ENCODE peak calls at places on chromosomes 4 and X, in four cellular contexts. One of them, this sample, is unnamed.

GRCh38 chr4:100555791-100556190 is 38.0 kb upstream of the EMCN start:
- DNase-seq in GM12878: no peak
- DNase-seq in HepG2: no peak
- DNase-seq in K562: no peak
- DNase-seq in this sample: no peak

GRCh38 chr4:68360570-68360969 is 10.7 kb upstream of the YTHDC1 start:
- DNase-seq in GM12878: no peak
- DNase-seq in K562: no peak
- DNase-seq in HepG2: no peak
- DNase-seq in this sample: no peak

GRCh38 chrX:40156472-40157227 is 58.9 kb upstream of the BCOR start:
- DNase-seq in K562: no peak
- DNase-seq in GM12878: no peak
- DNase-seq in HepG2: no peak
- DNase-seq in this sample: peak; percentile 49

GRCh38 chr4:71296945-71297344 is 41.9 kb upstream of the SLC4A4 start:
- DNase-seq in GM12878: no peak
- DNase-seq in HepG2: no peak
- DNase-seq in K562: no peak
- DNase-seq in this sample: no peak

GRCh38 chr4:112562254-112562653 is 46.3 kb upstream of the NEUROG2 start:
- DNase-seq in GM12878: no peak
- DNase-seq in K562: no peak
- DNase-seq in HepG2: no peak
- DNase-seq in this sample: no peak

GRCh38 chr4:90958256-90958895 is 831.2 kb downstream of the CCSER1 start:
- DNase-seq in K562: no peak
- DNase-seq in HepG2: no peak
- DNase-seq in GM12878: no peak
- DNase-seq in this sample: no peak

GRCh38 chr4:1856920-1857699 is 1.2 kb upstream of the LETM1 start:
- DNase-seq in GM12878: no peak
- DNase-seq in HepG2: no peak
- DNase-seq in K562: peak; percentile 43
- DNase-seq in this sample: peak; percentile 42

GRCh38 chr4:184237612-184238011 is 19.9 kb upstream of the ENPP6 start:
- DNase-seq in K562: no peak
- DNase-seq in HepG2: no peak
- DNase-seq in GM12878: no peak
- DNase-seq in this sample: no peak

GRCh38 chr4:164304861-164305260 is 449.1 kb upstream of the SMIM31 start:
- DNase-seq in HepG2: no peak
- DNase-seq in GM12878: no peak
- DNase-seq in K562: no peak
- DNase-seq in this sample: no peak

GRCh38 chrX:133868250-133868649 is 117.1 kb downstream of the GPC3 start:
- DNase-seq in GM12878: no peak
- DNase-seq in HepG2: no peak
- DNase-seq in K562: no peak
- DNase-seq in this sample: no peak

GRCh38 chrX:153336128-153336894 is 2.4 kb downstream of the ZNF275 start:
- DNase-seq in HepG2: no peak
- DNase-seq in GM12878: no peak
- DNase-seq in K562: no peak
- DNase-seq in this sample: no peak

GRCh38 chrX:63713510-63713909 is 71.5 kb downstream of the ARHGEF9 start:
- DNase-seq in GM12878: no peak
- DNase-seq in HepG2: no peak
- DNase-seq in K562: no peak
- DNase-seq in this sample: peak; percentile 9

GRCh38 chr4:159390648-159391047 is 287.8 kb downstream of the RAPGEF2 start:
- DNase-seq in K562: no peak
- DNase-seq in HepG2: peak; percentile 48
- DNase-seq in GM12878: no peak
- DNase-seq in this sample: no peak

GRCh38 chr4:14912426-14912825 is 89.9 kb upstream of the CPEB2 start:
- DNase-seq in HepG2: no peak
- DNase-seq in GM12878: no peak
- DNase-seq in K562: no peak
- DNase-seq in this sample: no peak

GRCh38 chr4:14910411-14910810 is 91.9 kb upstream of the CPEB2 start:
- DNase-seq in K562: no peak
- DNase-seq in GM12878: no peak
- DNase-seq in HepG2: no peak
- DNase-seq in this sample: no peak

GRCh38 chr4:14906805-14907204 is 95.5 kb upstream of the CPEB2 start:
- DNase-seq in K562: no peak
- DNase-seq in HepG2: no peak
- DNase-seq in GM12878: no peak
- DNase-seq in this sample: no peak

GRCh38 chr4:14908635-14909034 is 93.6 kb upstream of the CPEB2 start:
- DNase-seq in GM12878: no peak
- DNase-seq in K562: no peak
- DNase-seq in HepG2: no peak
- DNase-seq in this sample: no peak
- TF ChIP-seq CBFB in GM12878: no peak
- TF ChIP-seq CBFB in K562: no peak
- TF ChIP-seq CBFB in HepG2: no peak
- TF ChIP-seq CBFB in this sample: no peak

GRCh38 chrX:124717537-124717936 is 371.2 kb downstream of the SH2D1A start:
- DNase-seq in K562: no peak
- DNase-seq in GM12878: no peak
- DNase-seq in HepG2: no peak
- DNase-seq in this sample: no peak

GRCh38 chrX:124720532-124720931 is 374.2 kb downstream of the SH2D1A start:
- DNase-seq in HepG2: no peak
- DNase-seq in GM12878: no peak
- DNase-seq in K562: no peak
- DNase-seq in this sample: no peak

DNA sequence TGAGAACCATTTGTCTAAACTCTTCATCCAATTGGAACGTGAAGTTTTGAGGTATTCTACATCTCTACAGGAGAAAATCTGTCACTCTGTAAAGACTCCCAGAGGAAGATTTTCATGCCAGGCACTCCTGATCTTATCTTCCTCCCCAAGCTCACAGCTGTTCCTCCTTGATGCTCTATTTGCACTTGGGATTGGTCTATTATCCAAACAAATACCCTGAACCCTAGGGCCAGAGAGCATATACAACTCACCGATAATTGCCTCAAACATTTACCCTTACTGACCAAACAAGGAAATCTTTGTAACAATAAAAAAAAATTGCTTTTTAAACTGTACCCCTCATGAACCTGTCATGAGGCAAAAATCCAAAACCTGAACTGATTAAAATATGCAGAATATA is 372.7 kb downstream of the SH2D1A start:
- DNase-seq in HepG2: peak; percentile 31
- DNase-seq in GM12878: no peak
- DNase-seq in K562: no peak
- DNase-seq in this sample: no peak
- TF ChIP-seq MAX in HepG2: no peak
- TF ChIP-seq MAX in GM12878: no peak
- TF ChIP-seq MAX in K562: no peak
- TF ChIP-seq MAX in this sample: no peak

GRCh38 chr4:101953949-101954348 is 163.4 kb downstream of the BANK1 start:
- DNase-seq in HepG2: peak; percentile 16
- DNase-seq in GM12878: no peak
- DNase-seq in K562: no peak
- DNase-seq in this sample: peak; percentile 11

GRCh38 chr4:101956068-101956805 is 165.7 kb downstream of the BANK1 start:
- DNase-seq in K562: no peak
- DNase-seq in GM12878: no peak
- DNase-seq in HepG2: no peak
- DNase-seq in this sample: no peak

GRCh38 chr4:101954351-101954750 is 163.8 kb downstream of the BANK1 start:
- DNase-seq in GM12878: no peak
- DNase-seq in HepG2: no peak
- DNase-seq in K562: no peak
- DNase-seq in this sample: no peak

GRCh38 chr4:101952985-101953384 is 162.5 kb downstream of the BANK1 start:
- DNase-seq in HepG2: no peak
- DNase-seq in K562: no peak
- DNase-seq in GM12878: no peak
- DNase-seq in this sample: no peak

DNA sequence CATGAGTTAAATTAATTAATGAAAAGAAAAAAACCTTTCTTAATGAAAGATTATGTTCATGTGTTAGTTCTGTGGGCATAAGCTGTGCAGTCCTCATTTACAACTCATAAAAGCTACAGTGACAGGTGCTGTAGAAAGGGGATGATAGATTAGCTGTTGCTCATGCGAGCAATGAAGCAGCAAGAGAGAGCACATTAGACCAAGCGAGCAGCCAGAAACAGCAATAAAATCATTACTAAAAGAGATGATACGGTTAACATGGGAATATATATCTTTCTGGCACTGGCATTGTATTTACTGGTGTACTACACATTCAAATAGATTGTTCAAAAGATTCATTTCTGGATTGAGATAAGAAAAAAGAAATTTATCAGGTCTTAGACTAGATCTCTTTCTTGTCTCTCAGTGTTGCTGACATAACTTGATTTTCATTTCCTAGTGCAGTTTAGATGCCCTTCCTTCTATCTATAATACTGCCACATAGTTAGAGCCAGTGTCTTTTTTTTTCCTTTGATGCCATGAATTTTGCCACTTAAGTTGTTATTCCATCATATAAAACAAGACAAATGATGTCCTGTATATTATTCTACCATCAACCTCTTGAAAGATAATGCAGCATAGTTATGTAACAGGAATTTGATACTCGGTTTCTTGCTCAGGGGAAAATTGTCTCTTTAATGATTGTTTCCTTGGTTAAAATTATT is 164.6 kb downstream of the BANK1 start:
- DNase-seq in K562: no peak
- DNase-seq in HepG2: no peak
- DNase-seq in GM12878: no peak
- DNase-seq in this sample: no peak
- TF ChIP-seq CBFB in K562: no peak
- TF ChIP-seq CBFB in HepG2: no peak
- TF ChIP-seq CBFB in GM12878: no peak
- TF ChIP-seq CBFB in this sample: no peak

GRCh38 chr4:14168919-14169318 is 541.4 kb upstream of the BOD1L1 start:
- DNase-seq in HepG2: no peak
- DNase-seq in K562: no peak
- DNase-seq in GM12878: peak; percentile 53
- DNase-seq in this sample: no peak
- TF ChIP-seq MAX in HepG2: no peak
- TF ChIP-seq MAX in K562: no peak
- TF ChIP-seq MAX in GM12878: no peak
- TF ChIP-seq MAX in this sample: no peak

GRCh38 chrX:136910565-136911040 is 30.1 kb upstream of the RBMX start:
- DNase-seq in K562: no peak
- DNase-seq in HepG2: no peak
- DNase-seq in GM12878: no peak
- DNase-seq in this sample: no peak

GRCh38 chrX:136909706-136910564 is 29.4 kb upstream of the RBMX start:
- DNase-seq in GM12878: peak; percentile 56
- DNase-seq in K562: peak; percentile 80
- DNase-seq in HepG2: no peak
- DNase-seq in this sample: peak; percentile 79

GRCh38 chrX:136907626-136908025 is 27.1 kb upstream of the RBMX start:
- DNase-seq in K562: no peak
- DNase-seq in HepG2: no peak
- DNase-seq in GM12878: no peak
- DNase-seq in this sample: no peak

GRCh38 chrX:136909119-136909705 is 28.7 kb upstream of the RBMX start:
- DNase-seq in HepG2: peak; percentile 26
- DNase-seq in GM12878: peak; percentile 12
- DNase-seq in K562: peak; percentile 93
- DNase-seq in this sample: peak; percentile 72

GRCh38 chrX:136906921-136907510 is 26.5 kb upstream of the RBMX start:
- DNase-seq in HepG2: no peak
- DNase-seq in K562: no peak
- DNase-seq in GM12878: no peak
- DNase-seq in this sample: no peak
- TF ChIP-seq CBFB in HepG2: no peak
- TF ChIP-seq CBFB in K562: no peak
- TF ChIP-seq CBFB in GM12878: no peak
- TF ChIP-seq CBFB in this sample: no peak

This sample was measured in WTC11.